ENCODE peak calls at places on chromosome 22, in six cellular contexts. One of them, this sample, is unnamed.

GRCh38 chr22:44584256-44584902 is 86.3 kb upstream of the RTL6 start:
- DNase-seq in sigmoid colon: peak; percentile 36
- DNase-seq in AG10803: no peak
- DNase-seq in A549: no peak
- DNase-seq in dorsolateral prefrontal cortex: no peak
- DNase-seq in adrenal gland: no peak
- DNase-seq in this sample: no peak

GRCh38 chr22:19691721-19692341 is 22.5 kb upstream of the SEPTIN5 start:
- DNase-seq in sigmoid colon: peak; percentile 71
- DNase-seq in AG10803: peak; percentile 59
- DNase-seq in A549: peak; percentile 18
- DNase-seq in dorsolateral prefrontal cortex: no peak
- DNase-seq in adrenal gland: no peak
- DNase-seq in this sample: peak; percentile 52

GRCh38 chr22:27476729-27477128 is 324.8 kb downstream of the MN1 start:
- DNase-seq in sigmoid colon: no peak
- DNase-seq in AG10803: peak; percentile 67
- DNase-seq in A549: peak; percentile 60
- DNase-seq in dorsolateral prefrontal cortex: no peak
- DNase-seq in adrenal gland: peak; percentile 26
- DNase-seq in this sample: peak; percentile 31

GRCh38 chr22:50540352-50540751 is 5.3 kb upstream of the KLHDC7B start:
- DNase-seq in sigmoid colon: no peak
- DNase-seq in AG10803: no peak
- DNase-seq in A549: no peak
- DNase-seq in dorsolateral prefrontal cortex: no peak
- DNase-seq in adrenal gland: no peak
- DNase-seq in this sample: no peak

GRCh38 chr22:24431309-24432034 is 4.1 kb downstream of the ADORA2A start:
- DNase-seq in sigmoid colon: peak; percentile 50
- DNase-seq in AG10803: no peak
- DNase-seq in A549: no peak
- DNase-seq in dorsolateral prefrontal cortex: no peak
- DNase-seq in adrenal gland: no peak
- DNase-seq in this sample: no peak

GRCh38 chr22:42066937-42067336 is 3.7 kb downstream of the NAGA start:
- DNase-seq in sigmoid colon: no peak
- DNase-seq in AG10803: no peak
- DNase-seq in A549: no peak
- DNase-seq in dorsolateral prefrontal cortex: peak; percentile 9
- DNase-seq in adrenal gland: peak; percentile 17
- DNase-seq in this sample: no peak

GRCh38 chr22:41201146-41201545 is 4.0 kb upstream of the L3MBTL2 start:
- DNase-seq in sigmoid colon: no peak
- DNase-seq in AG10803: no peak
- DNase-seq in A549: no peak
- DNase-seq in dorsolateral prefrontal cortex: no peak
- DNase-seq in adrenal gland: no peak
- DNase-seq in this sample: no peak

GRCh38 chr22:29000225-29000556 is 61.4 kb downstream of the C22orf31 start:
- DNase-seq in sigmoid colon: no peak
- DNase-seq in AG10803: no peak
- DNase-seq in A549: no peak
- DNase-seq in dorsolateral prefrontal cortex: no peak
- DNase-seq in adrenal gland: no peak
- DNase-seq in this sample: no peak

GRCh38 chr22:36541831-36542391 is 12.9 kb upstream of the EIF3D start:
- DNase-seq in sigmoid colon: no peak
- DNase-seq in AG10803: peak; percentile 89
- DNase-seq in A549: peak; percentile 55
- DNase-seq in dorsolateral prefrontal cortex: no peak
- DNase-seq in adrenal gland: peak; percentile 72
- DNase-seq in this sample: peak; percentile 86

GRCh38 chr22:42180349-42180842 is 49.8 kb upstream of the CYP2D6 start:
- DNase-seq in sigmoid colon: peak; percentile 93
- DNase-seq in AG10803: peak; percentile 25
- DNase-seq in A549: no peak
- DNase-seq in dorsolateral prefrontal cortex: peak; percentile 40
- DNase-seq in adrenal gland: peak; percentile 53
- DNase-seq in this sample: peak; percentile 22

GRCh38 chr22:30829901-30830550 is 135.4 kb downstream of the OSBP2 start:
- DNase-seq in sigmoid colon: no peak
- DNase-seq in AG10803: peak; percentile 95
- DNase-seq in A549: peak; percentile 85
- DNase-seq in dorsolateral prefrontal cortex: no peak
- DNase-seq in adrenal gland: no peak
- DNase-seq in this sample: peak; percentile 96

GRCh38 chr22:46092011-46092410 is 58.3 kb upstream of the PPARA start:
- DNase-seq in sigmoid colon: no peak
- DNase-seq in AG10803: no peak
- DNase-seq in A549: no peak
- DNase-seq in dorsolateral prefrontal cortex: no peak
- DNase-seq in adrenal gland: no peak
- DNase-seq in this sample: peak; percentile 10

GRCh38 chr22:19983701-19984100 is 32.9 kb downstream of the ARVCF start:
- DNase-seq in sigmoid colon: no peak
- DNase-seq in AG10803: no peak
- DNase-seq in A549: no peak
- DNase-seq in dorsolateral prefrontal cortex: no peak
- DNase-seq in adrenal gland: no peak
- DNase-seq in this sample: no peak

GRCh38 chr22:44045171-44045570 is 21.1 kb downstream of the PARVB start:
- DNase-seq in sigmoid colon: no peak
- DNase-seq in AG10803: peak; percentile 52
- DNase-seq in A549: no peak
- DNase-seq in dorsolateral prefrontal cortex: no peak
- DNase-seq in adrenal gland: no peak
- DNase-seq in this sample: peak; percentile 29

GRCh38 chr22:25039754-25040153 is 87.2 kb downstream of the KIAA1671 start:
- DNase-seq in sigmoid colon: no peak
- DNase-seq in AG10803: no peak
- DNase-seq in A549: no peak
- DNase-seq in dorsolateral prefrontal cortex: no peak
- DNase-seq in adrenal gland: no peak
- DNase-seq in this sample: no peak

GRCh38 chr22:19868333-19868732 is 13.7 kb upstream of the GNB1L start:
- DNase-seq in sigmoid colon: no peak
- DNase-seq in AG10803: no peak
- DNase-seq in A549: no peak
- DNase-seq in dorsolateral prefrontal cortex: peak; percentile 6
- DNase-seq in adrenal gland: peak; percentile 7
- DNase-seq in this sample: no peak

GRCh38 chr22:17334054-17334453 is 35.2 kb upstream of the CECR2 start:
- DNase-seq in sigmoid colon: no peak
- DNase-seq in AG10803: no peak
- DNase-seq in A549: no peak
- DNase-seq in dorsolateral prefrontal cortex: no peak
- DNase-seq in adrenal gland: no peak
- DNase-seq in this sample: no peak

GRCh38 chr22:36162127-36163034 is 1.8 kb upstream of the APOL3 start:
- DNase-seq in sigmoid colon: no peak
- DNase-seq in AG10803: no peak
- DNase-seq in A549: no peak
- DNase-seq in dorsolateral prefrontal cortex: no peak
- DNase-seq in adrenal gland: no peak
- DNase-seq in this sample: no peak

DNA sequence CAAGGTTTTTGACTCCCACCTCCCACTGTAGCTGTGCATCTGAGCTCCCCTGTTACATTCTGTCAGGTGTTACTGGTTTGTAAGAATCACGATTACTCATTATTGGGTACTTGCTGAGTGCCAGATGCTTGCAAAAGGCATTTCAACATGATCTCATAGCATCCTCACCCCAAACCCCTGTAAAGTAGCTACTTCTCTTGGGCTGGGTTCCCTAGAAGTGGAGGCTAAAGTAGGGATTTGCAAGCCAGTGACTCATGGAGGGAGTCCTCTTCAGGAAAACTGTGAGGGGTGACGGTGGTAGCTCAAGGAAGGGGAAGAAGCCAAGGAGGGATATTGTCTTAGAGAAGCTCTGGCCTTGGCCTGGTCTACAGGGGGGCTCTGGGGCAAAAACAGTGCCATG is 78.6 kb downstream of the TIMP3 start:
- DNase-seq in sigmoid colon: no peak
- DNase-seq in AG10803: peak; percentile 48
- DNase-seq in A549: no peak
- DNase-seq in dorsolateral prefrontal cortex: no peak
- DNase-seq in adrenal gland: no peak
- DNase-seq in this sample: peak; percentile 76
- TF ChIP-seq CTCF in sigmoid colon: no peak
- TF ChIP-seq CTCF in AG10803: no peak
- TF ChIP-seq CTCF in A549: no peak
- TF ChIP-seq CTCF in dorsolateral prefrontal cortex: no peak
- TF ChIP-seq CTCF in adrenal gland: no peak
- TF ChIP-seq CTCF in this sample: no peak

DNA sequence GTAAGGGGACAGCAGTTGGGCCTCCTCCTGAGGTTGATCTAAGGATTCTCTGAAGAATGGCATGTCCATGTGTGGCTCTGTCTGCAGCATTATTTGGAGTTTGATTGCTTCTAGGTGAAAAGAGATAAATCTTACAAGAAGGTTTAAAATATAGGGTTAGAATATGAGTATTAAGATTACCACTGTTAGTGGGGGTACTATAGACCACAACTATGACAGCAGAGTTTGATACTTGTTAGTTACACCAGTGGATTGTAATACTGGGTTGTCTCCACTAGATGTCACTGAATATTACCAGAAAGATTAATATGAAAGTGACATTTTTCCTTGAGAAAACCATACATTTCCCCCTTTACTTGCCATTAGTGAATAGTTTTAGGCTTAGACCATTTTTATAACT is 47.9 kb downstream of the ZNF280B start:
- DNase-seq in sigmoid colon: no peak
- DNase-seq in AG10803: no peak
- DNase-seq in A549: no peak
- DNase-seq in dorsolateral prefrontal cortex: no peak
- DNase-seq in adrenal gland: no peak
- DNase-seq in this sample: peak; percentile 16
- TF ChIP-seq CTCF in sigmoid colon: no peak
- TF ChIP-seq CTCF in AG10803: peak; percentile 34
- TF ChIP-seq CTCF in A549: peak; percentile 11
- TF ChIP-seq CTCF in dorsolateral prefrontal cortex: peak; percentile 57
- TF ChIP-seq CTCF in adrenal gland: peak; percentile 19
- TF ChIP-seq CTCF in this sample: peak; percentile 50

GRCh38 chr22:38221407-38221806 is 19.6 kb downstream of the MAFF start:
- DNase-seq in sigmoid colon: no peak
- DNase-seq in AG10803: no peak
- DNase-seq in A549: no peak
- DNase-seq in dorsolateral prefrontal cortex: no peak
- DNase-seq in adrenal gland: no peak
- DNase-seq in this sample: no peak

GRCh38 chr22:38220653-38221386 is 19.0 kb downstream of the MAFF start:
- DNase-seq in sigmoid colon: no peak
- DNase-seq in AG10803: no peak
- DNase-seq in A549: no peak
- DNase-seq in dorsolateral prefrontal cortex: no peak
- DNase-seq in adrenal gland: no peak
- DNase-seq in this sample: no peak

GRCh38 chr22:38221908-38222796 is 20.4 kb downstream of the MAFF start:
- DNase-seq in sigmoid colon: no peak
- DNase-seq in AG10803: no peak
- DNase-seq in A549: no peak
- DNase-seq in dorsolateral prefrontal cortex: no peak
- DNase-seq in adrenal gland: no peak
- DNase-seq in this sample: no peak

GRCh38 chr22:38222797-38223119 is 21.0 kb downstream of the MAFF start:
- DNase-seq in sigmoid colon: no peak
- DNase-seq in AG10803: no peak
- DNase-seq in A549: no peak
- DNase-seq in dorsolateral prefrontal cortex: no peak
- DNase-seq in adrenal gland: no peak
- DNase-seq in this sample: no peak

DNA sequence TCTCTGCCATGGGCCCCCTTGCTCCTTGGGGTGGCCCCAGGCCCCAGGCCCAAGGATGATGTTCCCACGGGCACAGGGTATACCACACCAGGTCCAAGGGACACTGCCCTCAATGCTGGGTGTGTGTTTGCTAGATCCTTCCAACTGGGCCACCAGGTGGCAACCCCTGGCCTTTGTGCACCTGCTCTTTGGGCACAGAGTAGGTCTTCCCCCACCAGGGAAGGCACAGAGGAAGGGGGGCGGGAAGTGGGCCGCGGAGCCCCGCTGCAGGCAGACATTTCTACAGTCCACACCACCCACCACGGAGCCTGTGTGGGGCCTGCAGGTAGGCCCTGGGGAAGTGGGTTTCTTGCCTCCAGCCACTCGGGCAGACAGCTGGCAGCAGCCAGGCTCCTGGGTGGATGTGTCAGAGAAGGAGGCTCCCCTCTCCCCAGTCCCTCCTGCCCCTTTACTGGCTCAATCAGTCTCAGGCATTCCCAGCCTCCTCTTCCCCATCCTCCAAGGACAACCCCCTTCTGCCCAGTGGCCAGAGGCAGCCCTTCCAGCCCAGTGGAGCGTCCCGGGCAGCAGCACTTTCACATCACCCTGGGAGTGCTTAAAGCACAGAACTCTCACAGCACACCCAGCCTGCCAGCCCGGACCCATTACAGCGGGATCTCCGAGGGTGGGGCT is 21.6 kb downstream of the MAFF start:
- DNase-seq in sigmoid colon: no peak
- DNase-seq in AG10803: no peak
- DNase-seq in A549: no peak
- DNase-seq in dorsolateral prefrontal cortex: no peak
- DNase-seq in adrenal gland: no peak
- DNase-seq in this sample: no peak
- TF ChIP-seq CTCF in sigmoid colon: no peak
- TF ChIP-seq CTCF in AG10803: no peak
- TF ChIP-seq CTCF in A549: peak; percentile 17
- TF ChIP-seq CTCF in dorsolateral prefrontal cortex: no peak
- TF ChIP-seq CTCF in adrenal gland: no peak
- TF ChIP-seq CTCF in this sample: no peak

GRCh38 chr22:26139320-26139719 is 29.9 kb upstream of the SEZ6L start:
- DNase-seq in sigmoid colon: no peak
- DNase-seq in AG10803: no peak
- DNase-seq in A549: no peak
- DNase-seq in dorsolateral prefrontal cortex: peak; percentile 54
- DNase-seq in adrenal gland: no peak
- DNase-seq in this sample: no peak

GRCh38 chr22:26131755-26132154 is 37.5 kb upstream of the SEZ6L start:
- DNase-seq in sigmoid colon: no peak
- DNase-seq in AG10803: no peak
- DNase-seq in A549: no peak
- DNase-seq in dorsolateral prefrontal cortex: no peak
- DNase-seq in adrenal gland: no peak
- DNase-seq in this sample: no peak

DNA sequence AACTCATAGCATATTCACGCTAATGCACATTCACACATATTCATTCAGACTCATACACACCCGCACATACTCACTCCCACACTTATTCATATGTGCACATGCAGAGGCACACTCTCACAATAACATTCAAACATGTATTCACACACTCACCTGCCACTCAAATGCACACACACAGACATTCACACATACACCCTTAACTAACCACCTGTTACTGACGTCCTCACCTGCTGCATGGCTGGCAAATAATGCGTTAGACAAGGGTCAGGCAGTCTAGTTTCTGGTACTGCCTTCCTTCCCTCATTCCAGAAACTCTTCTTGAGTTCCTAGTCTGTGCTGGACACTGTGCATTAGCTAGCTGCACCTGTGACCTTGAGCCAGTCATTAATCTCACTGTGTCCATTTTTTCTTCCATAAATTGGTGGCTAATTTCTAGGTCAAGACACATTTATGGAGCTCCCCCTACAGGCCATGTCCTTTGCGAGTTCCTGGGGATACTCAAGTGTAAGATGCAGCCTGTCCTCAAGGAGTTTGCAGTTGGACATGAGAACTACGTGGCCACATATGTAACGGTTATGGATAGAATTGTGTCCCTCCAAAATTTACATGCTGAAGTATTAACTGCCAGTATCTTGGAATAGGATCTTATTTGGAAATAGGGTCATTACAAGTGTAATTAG is 34.5 kb upstream of the SEZ6L start:
- DNase-seq in sigmoid colon: no peak
- DNase-seq in AG10803: no peak
- DNase-seq in A549: no peak
- DNase-seq in dorsolateral prefrontal cortex: no peak
- DNase-seq in adrenal gland: no peak
- DNase-seq in this sample: no peak
- TF ChIP-seq CTCF in sigmoid colon: no peak
- TF ChIP-seq CTCF in AG10803: no peak
- TF ChIP-seq CTCF in A549: no peak
- TF ChIP-seq CTCF in dorsolateral prefrontal cortex: no peak
- TF ChIP-seq CTCF in adrenal gland: no peak
- TF ChIP-seq CTCF in this sample: no peak